ENCODE peak calls at places on chromosomes 5 and 9, in four cellular contexts. One of them, this sample, is unnamed.

GRCh38 chr9:87873607-87874319 is 8.9 kb upstream of the SPATA31E1 start:
- DNase-seq in keratinocyte: no peak
- DNase-seq in GM23248: no peak
- DNase-seq in upper lobe of right lung: no peak
- DNase-seq in this sample: no peak

GRCh38 chr5:33340195-33340594 is 100.6 kb upstream of the TARS1 start:
- DNase-seq in upper lobe of right lung: no peak
- DNase-seq in keratinocyte: no peak
- DNase-seq in GM23248: no peak
- DNase-seq in this sample: no peak

GRCh38 chr5:74919487-74919886 is 53.3 kb upstream of the FAM169A start:
- DNase-seq in upper lobe of right lung: no peak
- DNase-seq in keratinocyte: no peak
- DNase-seq in GM23248: peak; percentile 73
- DNase-seq in this sample: peak; percentile 29

GRCh38 chr9:130770679-130771442 is 64.2 kb upstream of the ABL1 start:
- DNase-seq in GM23248: peak; percentile 76
- DNase-seq in upper lobe of right lung: no peak
- DNase-seq in keratinocyte: peak; percentile 36
- DNase-seq in this sample: peak; percentile 2

GRCh38 chr9:130022566-130023146 is 20.3 kb downstream of the FNBP1 start:
- DNase-seq in GM23248: no peak
- DNase-seq in keratinocyte: no peak
- DNase-seq in upper lobe of right lung: no peak
- DNase-seq in this sample: no peak

GRCh38 chr9:129597355-129598088 is 23.4 kb downstream of the C9orf50 start:
- DNase-seq in keratinocyte: no peak
- DNase-seq in GM23248: peak; percentile 80
- DNase-seq in upper lobe of right lung: peak; percentile 92
- DNase-seq in this sample: no peak

GRCh38 chr9:82560457-82560904 is 502.5 kb downstream of the RASEF start:
- DNase-seq in upper lobe of right lung: peak; percentile 67
- DNase-seq in keratinocyte: no peak
- DNase-seq in GM23248: no peak
- DNase-seq in this sample: no peak

GRCh38 chr5:31921852-31922305 is 252.2 kb downstream of the GOLPH3 start:
- DNase-seq in upper lobe of right lung: no peak
- DNase-seq in keratinocyte: peak; percentile 53
- DNase-seq in GM23248: peak; percentile 55
- DNase-seq in this sample: no peak

GRCh38 chr5:40223884-40224402 is 455.8 kb upstream of the PTGER4 start:
- DNase-seq in keratinocyte: peak; percentile 48
- DNase-seq in upper lobe of right lung: no peak
- DNase-seq in GM23248: peak; percentile 90
- DNase-seq in this sample: no peak

GRCh38 chr9:90903731-90904422 is 102.3 kb downstream of the SYK start:
- DNase-seq in upper lobe of right lung: no peak
- DNase-seq in GM23248: no peak
- DNase-seq in keratinocyte: no peak
- DNase-seq in this sample: no peak

GRCh38 chr9:68872026-68872501 is 141.8 kb downstream of the PRKACG start:
- DNase-seq in GM23248: no peak
- DNase-seq in keratinocyte: no peak
- DNase-seq in upper lobe of right lung: no peak
- DNase-seq in this sample: no peak

GRCh38 chr5:153974131-153974812 is 64.4 kb downstream of the FAM114A2 start:
- DNase-seq in keratinocyte: no peak
- DNase-seq in upper lobe of right lung: no peak
- DNase-seq in GM23248: peak; percentile 71
- DNase-seq in this sample: no peak

GRCh38 chr5:976849-977751 is 31.5 kb upstream of the NKD2 start:
- DNase-seq in keratinocyte: no peak
- DNase-seq in GM23248: no peak
- DNase-seq in upper lobe of right lung: peak; percentile 63
- DNase-seq in this sample: no peak

GRCh38 chr5:179765400-179765799 is 28.4 kb upstream of the LTC4S start:
- DNase-seq in GM23248: peak; percentile 94
- DNase-seq in upper lobe of right lung: no peak
- DNase-seq in keratinocyte: no peak
- DNase-seq in this sample: no peak

GRCh38 chr5:103037673-103038455 is 82.1 kb downstream of the GIN1 start:
- DNase-seq in keratinocyte: no peak
- DNase-seq in upper lobe of right lung: no peak
- DNase-seq in GM23248: no peak
- DNase-seq in this sample: no peak

GRCh38 chr9:99828417-99829176 is 6.9 kb downstream of the NR4A3 start:
- DNase-seq in keratinocyte: no peak
- DNase-seq in upper lobe of right lung: peak; percentile 65
- DNase-seq in GM23248: peak; percentile 9
- DNase-seq in this sample: no peak

GRCh38 chr9:29556317-29556716 is 1983.0 kb upstream of the C9orf72 start:
- DNase-seq in keratinocyte: no peak
- DNase-seq in GM23248: peak; percentile 31
- DNase-seq in upper lobe of right lung: no peak
- DNase-seq in this sample: no peak

GRCh38 chr9:129759804-129760502 is 7.1 kb upstream of the PTGES start:
- DNase-seq in upper lobe of right lung: no peak
- DNase-seq in GM23248: no peak
- DNase-seq in keratinocyte: no peak
- DNase-seq in this sample: no peak

GRCh38 chr9:137006116-137007003 is 10.0 kb upstream of the CLIC3 start:
- DNase-seq in GM23248: no peak
- DNase-seq in upper lobe of right lung: no peak
- DNase-seq in keratinocyte: no peak
- DNase-seq in this sample: no peak

GRCh38 chr5:61450170-61450815 is 118.2 kb downstream of the ZSWIM6 start:
- DNase-seq in upper lobe of right lung: no peak
- DNase-seq in GM23248: peak; percentile 91
- DNase-seq in keratinocyte: peak; percentile 57
- DNase-seq in this sample: no peak

GRCh38 chr5:139847790-139848507 is 52.3 kb downstream of the PSD2 start:
- DNase-seq in keratinocyte: no peak
- DNase-seq in GM23248: peak; percentile 68
- DNase-seq in upper lobe of right lung: peak; percentile 79
- DNase-seq in this sample: peak; percentile 76
- H3K4me3 ChIP-seq in keratinocyte: no peak overlapping the region
- H3K4me3 ChIP-seq in GM23248: peak overlapping the region; percentile 74
- H3K4me3 ChIP-seq in upper lobe of right lung: peak overlapping the region; percentile 55
- H3K4me3 ChIP-seq in this sample: peak overlapping the region; percentile 65

DNA sequence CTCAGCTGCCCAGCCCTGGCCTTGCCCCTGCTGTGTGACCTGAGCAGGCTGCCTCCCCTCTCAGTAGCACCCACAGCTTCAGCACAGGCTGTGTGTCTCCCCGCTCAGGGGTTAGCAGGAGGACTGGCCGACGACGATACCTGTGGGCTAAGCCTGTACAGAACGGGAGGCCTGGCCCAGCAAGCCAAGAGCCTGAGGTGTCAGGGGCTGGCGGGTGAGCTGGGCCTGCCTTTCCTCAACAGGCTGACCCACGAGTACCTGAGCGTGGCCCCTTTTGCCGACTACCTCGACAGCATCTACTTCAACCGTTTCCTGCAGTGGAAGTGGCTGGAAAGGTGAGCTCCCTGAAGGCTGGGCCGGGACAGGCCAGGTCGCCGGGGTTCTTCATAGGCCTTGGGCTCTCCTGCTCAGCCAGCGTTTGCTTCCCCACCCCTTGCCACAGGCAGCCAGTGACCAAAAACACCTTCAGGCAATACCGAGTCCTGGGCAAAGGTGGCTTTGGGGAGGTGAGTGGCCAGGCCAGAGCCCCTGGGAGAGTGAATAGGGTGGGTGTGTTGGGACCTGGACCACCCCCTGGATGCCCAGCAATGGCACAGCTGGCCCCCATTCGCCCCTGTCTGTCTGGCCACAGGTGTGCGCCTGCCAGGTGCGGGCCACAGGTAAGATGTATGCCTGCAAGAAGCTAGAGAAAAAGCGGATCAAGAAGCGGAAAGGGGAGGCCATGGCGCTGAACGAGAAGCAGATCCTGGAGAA is 6.6 kb downstream of the GRK6 start:
- DNase-seq in upper lobe of right lung: peak; percentile 56
- DNase-seq in keratinocyte: no peak
- DNase-seq in GM23248: no peak
- DNase-seq in this sample: no peak
- H3K27ac ChIP-seq in upper lobe of right lung: no peak overlapping the region
- H3K27ac ChIP-seq in keratinocyte: no peak overlapping the region
- H3K27ac ChIP-seq in GM23248: no peak overlapping the region
- H3K27ac ChIP-seq in this sample: peak overlapping the region; percentile 92

GRCh38 chr5:73298251-73299016 is 125.4 kb downstream of the TMEM174 start:
- DNase-seq in GM23248: no peak
- DNase-seq in keratinocyte: no peak
- DNase-seq in upper lobe of right lung: no peak
- DNase-seq in this sample: no peak
- H3K4me3 ChIP-seq in GM23248: peak overlapping the region; percentile 70
- H3K4me3 ChIP-seq in keratinocyte: peak overlapping the region; percentile 44
- H3K4me3 ChIP-seq in upper lobe of right lung: no peak overlapping the region
- H3K4me3 ChIP-seq in this sample: no peak overlapping the region

DNA sequence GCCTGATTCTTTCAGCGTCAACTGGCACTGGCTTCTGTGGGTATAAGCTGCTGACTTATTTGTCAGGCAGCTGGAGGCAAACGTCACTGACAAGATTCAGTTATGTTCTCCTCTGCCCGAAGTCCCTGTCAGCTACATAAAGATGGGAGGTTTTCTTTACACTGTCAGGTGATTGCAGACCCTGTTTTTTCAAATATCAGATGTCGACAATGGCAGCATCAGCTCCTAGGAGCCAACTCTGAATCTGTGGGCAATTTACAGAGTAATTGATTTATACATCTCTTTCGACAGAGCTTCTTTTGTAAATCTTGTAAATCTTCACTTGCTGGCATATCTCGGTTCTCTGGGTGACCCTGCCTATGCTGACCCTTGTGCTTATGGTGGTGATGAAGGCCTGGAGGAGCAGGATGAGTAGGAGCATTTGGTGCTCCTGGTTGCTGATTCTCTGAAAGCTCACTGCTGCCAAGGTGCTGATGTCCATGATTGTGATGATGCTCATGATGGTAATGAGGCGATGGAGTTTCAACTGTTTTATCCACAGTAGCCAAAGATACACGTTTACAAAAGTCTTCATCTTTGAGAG is 10.9 kb downstream of the SELENOP start:
- DNase-seq in GM23248: no peak
- DNase-seq in keratinocyte: no peak
- DNase-seq in upper lobe of right lung: no peak
- DNase-seq in this sample: no peak
- H3K27ac ChIP-seq in GM23248: no peak overlapping the region
- H3K27ac ChIP-seq in keratinocyte: no peak overlapping the region
- H3K27ac ChIP-seq in upper lobe of right lung: no peak overlapping the region
- H3K27ac ChIP-seq in this sample: no peak overlapping the region

This sample was measured in naive thymus-derived CD4-positive, alpha-beta T cell.